ENCODE peak calls at places on chromosomes 3 and 15, in eight cellular contexts. One of them, this sample, is unnamed.
A peak's percentile ranks its signal among the peaks of the same experiment; 100 is the strongest.

GRCh38 chr15:39756806-39757522 is 25.7 kb downstream of the FSIP1 start:
- DNase-seq in Daoy: peak; percentile 44
- DNase-seq in GM13977: no peak
- DNase-seq in LoVo: peak; percentile 80
- DNase-seq in A172: peak; percentile 30
- DNase-seq in M059J: peak; percentile 61
- DNase-seq in MCF 10A: peak; percentile 61
- DNase-seq in tibial artery: no peak
- DNase-seq in this sample: peak; percentile 47

GRCh38 chr3:65963787-65964707 is 74.7 kb downstream of the MAGI1 start:
- DNase-seq in A172: peak; percentile 91
- DNase-seq in tibial artery: no peak
- DNase-seq in M059J: peak; percentile 89
- DNase-seq in MCF 10A: peak; percentile 88
- DNase-seq in GM13977: peak; percentile 73
- DNase-seq in Daoy: peak; percentile 79
- DNase-seq in LoVo: peak; percentile 71
- DNase-seq in this sample: peak; percentile 90

GRCh38 chr3:16992198-16992597 is 107.4 kb downstream of the PLCL2 start:
- DNase-seq in tibial artery: no peak
- DNase-seq in LoVo: no peak
- DNase-seq in A172: no peak
- DNase-seq in M059J: no peak
- DNase-seq in MCF 10A: no peak
- DNase-seq in Daoy: no peak
- DNase-seq in GM13977: no peak
- DNase-seq in this sample: no peak

GRCh38 chr3:50671331-50671730 is 3.4 kb upstream of the DOCK3 start:
- DNase-seq in GM13977: no peak
- DNase-seq in MCF 10A: peak; percentile 55
- DNase-seq in LoVo: peak; percentile 65
- DNase-seq in Daoy: peak; percentile 89
- DNase-seq in M059J: peak; percentile 96
- DNase-seq in A172: peak; percentile 96
- DNase-seq in tibial artery: no peak
- DNase-seq in this sample: peak; percentile 56

GRCh38 chr3:70982700-70983140 is 600.8 kb downstream of the FOXP1 start:
- DNase-seq in Daoy: peak; percentile 81
- DNase-seq in MCF 10A: peak; percentile 82
- DNase-seq in GM13977: peak; percentile 38
- DNase-seq in tibial artery: peak; percentile 53
- DNase-seq in A172: peak; percentile 78
- DNase-seq in M059J: peak; percentile 79
- DNase-seq in LoVo: peak; percentile 52
- DNase-seq in this sample: peak; percentile 71

GRCh38 chr3:60742606-60743145 is 508.6 kb downstream of the FHIT start:
- DNase-seq in M059J: peak; percentile 85
- DNase-seq in A172: peak; percentile 48
- DNase-seq in MCF 10A: peak; percentile 65
- DNase-seq in GM13977: no peak
- DNase-seq in LoVo: no peak
- DNase-seq in tibial artery: no peak
- DNase-seq in Daoy: no peak
- DNase-seq in this sample: no peak

GRCh38 chr3:62665627-62666433 is 209.4 kb downstream of the CADPS start:
- DNase-seq in GM13977: peak; percentile 10
- DNase-seq in tibial artery: peak; percentile 74
- DNase-seq in LoVo: peak; percentile 2
- DNase-seq in MCF 10A: peak; percentile 85
- DNase-seq in A172: peak; percentile 49
- DNase-seq in M059J: peak; percentile 42
- DNase-seq in Daoy: peak; percentile 65
- DNase-seq in this sample: peak; percentile 26

GRCh38 chr3:178455966-178456365 is 80.3 kb upstream of the KCNMB2 start:
- DNase-seq in tibial artery: no peak
- DNase-seq in M059J: no peak
- DNase-seq in Daoy: no peak
- DNase-seq in GM13977: no peak
- DNase-seq in A172: no peak
- DNase-seq in LoVo: no peak
- DNase-seq in MCF 10A: no peak
- DNase-seq in this sample: no peak

GRCh38 chr3:40597441-40597840 is 72.7 kb downstream of the ZNF621 start:
- DNase-seq in M059J: peak; percentile 60
- DNase-seq in LoVo: no peak
- DNase-seq in A172: peak; percentile 69
- DNase-seq in GM13977: no peak
- DNase-seq in tibial artery: no peak
- DNase-seq in Daoy: peak; percentile 64
- DNase-seq in MCF 10A: peak; percentile 43
- DNase-seq in this sample: no peak

GRCh38 chr3:105364113-105364512 is 2.6 kb upstream of the ALCAM start:
- DNase-seq in LoVo: no peak
- DNase-seq in tibial artery: no peak
- DNase-seq in Daoy: peak; percentile 58
- DNase-seq in A172: peak; percentile 72
- DNase-seq in GM13977: no peak
- DNase-seq in M059J: peak; percentile 82
- DNase-seq in MCF 10A: peak; percentile 46
- DNase-seq in this sample: no peak

GRCh38 chr3:41690766-41691563 is 270.9 kb downstream of the ULK4 start:
- DNase-seq in M059J: peak; percentile 77
- DNase-seq in Daoy: no peak
- DNase-seq in MCF 10A: peak; percentile 45
- DNase-seq in A172: no peak
- DNase-seq in LoVo: peak; percentile 41
- DNase-seq in tibial artery: no peak
- DNase-seq in GM13977: no peak
- DNase-seq in this sample: no peak

GRCh38 chr3:9808345-9809037 is 1.6 kb upstream of the TTLL3 start:
- DNase-seq in GM13977: peak; percentile 57
- DNase-seq in MCF 10A: peak; percentile 43
- DNase-seq in M059J: peak; percentile 55
- DNase-seq in A172: peak; percentile 36
- DNase-seq in LoVo: peak; percentile 55
- DNase-seq in tibial artery: no peak
- DNase-seq in Daoy: peak; percentile 32
- DNase-seq in this sample: peak; percentile 45

GRCh38 chr3:24550588-24550987 is 55.9 kb upstream of the THRB start:
- DNase-seq in LoVo: no peak
- DNase-seq in Daoy: no peak
- DNase-seq in A172: no peak
- DNase-seq in MCF 10A: no peak
- DNase-seq in GM13977: no peak
- DNase-seq in tibial artery: no peak
- DNase-seq in M059J: no peak
- DNase-seq in this sample: no peak

GRCh38 chr3:125300416-125300815 is 74.7 kb downstream of the ZNF148 start:
- DNase-seq in Daoy: no peak
- DNase-seq in MCF 10A: peak; percentile 41
- DNase-seq in M059J: peak; percentile 42
- DNase-seq in LoVo: no peak
- DNase-seq in GM13977: no peak
- DNase-seq in A172: no peak
- DNase-seq in tibial artery: no peak
- DNase-seq in this sample: no peak

GRCh38 chr3:116135462-116135861 is 309.8 kb downstream of the LSAMP start:
- DNase-seq in GM13977: no peak
- DNase-seq in Daoy: peak; percentile 84
- DNase-seq in M059J: peak; percentile 91
- DNase-seq in MCF 10A: no peak
- DNase-seq in A172: peak; percentile 81
- DNase-seq in tibial artery: no peak
- DNase-seq in LoVo: no peak
- DNase-seq in this sample: no peak

GRCh38 chr3:197809356-197810020 is 18.4 kb downstream of the LRCH3 start:
- DNase-seq in MCF 10A: no peak
- DNase-seq in A172: peak; percentile 12
- DNase-seq in tibial artery: no peak
- DNase-seq in M059J: peak; percentile 51
- DNase-seq in LoVo: no peak
- DNase-seq in Daoy: no peak
- DNase-seq in GM13977: no peak
- DNase-seq in this sample: no peak

GRCh38 chr3:42590989-42591756 is 513 bp downstream of the SS18L2 start:
- DNase-seq in MCF 10A: no peak
- DNase-seq in A172: no peak
- DNase-seq in tibial artery: no peak
- DNase-seq in M059J: peak; percentile 29
- DNase-seq in LoVo: no peak
- DNase-seq in GM13977: no peak
- DNase-seq in Daoy: peak; percentile 7
- DNase-seq in this sample: no peak

This sample was measured in HCT116.